ENCODE peak calls at places on chromosomes 6 and 20, in eight cellular contexts. One of them, this sample, is unnamed.

GRCh38 chr20:57361517-57361916 is 10.5 kb downstream of the RAE1 start:
- DNase-seq in fibroblast of lung: peak
- DNase-seq in COR-L47: no peak
- DNase-seq in EH: peak
- DNase-seq in effector memory CD8-positive, alpha-beta T cell: no peak
- DNase-seq in immature natural killer cell: no peak
- DNase-seq in activated T-helper 1 cell treated with anti-CD3 and anti-CD28 coated beads, Interleukin-2, amount 50 U/mL, for 16 hours: no peak
- DNase-seq in activated CD8-positive, alpha-beta memory T cell treated with anti-CD3 and anti-CD28 coated beads for 24 hours: no peak
- DNase-seq in this sample: no peak

GRCh38 chr6:6973721-6974120 is 134.0 kb upstream of the RREB1 start:
- DNase-seq in fibroblast of lung: no peak
- DNase-seq in COR-L47: no peak
- DNase-seq in EH: no peak
- DNase-seq in activated T-helper 1 cell treated with anti-CD3 and anti-CD28 coated beads, Interleukin-2, amount 50 U/mL, for 16 hours: no peak
- DNase-seq in effector memory CD8-positive, alpha-beta T cell: no peak
- DNase-seq in immature natural killer cell: no peak
- DNase-seq in activated CD8-positive, alpha-beta memory T cell treated with anti-CD3 and anti-CD28 coated beads for 24 hours: no peak
- DNase-seq in this sample: no peak

GRCh38 chr6:84528201-84528600 is 236.2 kb downstream of the TBX18 start:
- DNase-seq in immature natural killer cell: no peak
- DNase-seq in effector memory CD8-positive, alpha-beta T cell: no peak
- DNase-seq in EH: no peak
- DNase-seq in activated CD8-positive, alpha-beta memory T cell treated with anti-CD3 and anti-CD28 coated beads for 24 hours: no peak
- DNase-seq in COR-L47: no peak
- DNase-seq in activated T-helper 1 cell treated with anti-CD3 and anti-CD28 coated beads, Interleukin-2, amount 50 U/mL, for 16 hours: no peak
- DNase-seq in fibroblast of lung: no peak
- DNase-seq in this sample: no peak

GRCh38 chr6:13863699-13864155 is 49.4 kb upstream of the MCUR1 start:
- DNase-seq in EH: no peak
- DNase-seq in immature natural killer cell: no peak
- DNase-seq in activated T-helper 1 cell treated with anti-CD3 and anti-CD28 coated beads, Interleukin-2, amount 50 U/mL, for 16 hours: no peak
- DNase-seq in COR-L47: no peak
- DNase-seq in fibroblast of lung: no peak
- DNase-seq in effector memory CD8-positive, alpha-beta T cell: no peak
- DNase-seq in activated CD8-positive, alpha-beta memory T cell treated with anti-CD3 and anti-CD28 coated beads for 24 hours: no peak
- DNase-seq in this sample: peak

GRCh38 chr20:44068780-44069191 is 118.2 kb downstream of the JPH2 start:
- DNase-seq in activated T-helper 1 cell treated with anti-CD3 and anti-CD28 coated beads, Interleukin-2, amount 50 U/mL, for 16 hours: no peak
- DNase-seq in EH: no peak
- DNase-seq in activated CD8-positive, alpha-beta memory T cell treated with anti-CD3 and anti-CD28 coated beads for 24 hours: peak
- DNase-seq in COR-L47: no peak
- DNase-seq in effector memory CD8-positive, alpha-beta T cell: no peak
- DNase-seq in fibroblast of lung: no peak
- DNase-seq in immature natural killer cell: no peak
- DNase-seq in this sample: peak

GRCh38 chr20:32789896-32790750 is 27.9 kb downstream of the DNMT3B start:
- DNase-seq in COR-L47: peak
- DNase-seq in effector memory CD8-positive, alpha-beta T cell: peak
- DNase-seq in activated CD8-positive, alpha-beta memory T cell treated with anti-CD3 and anti-CD28 coated beads for 24 hours: peak
- DNase-seq in EH: peak
- DNase-seq in activated T-helper 1 cell treated with anti-CD3 and anti-CD28 coated beads, Interleukin-2, amount 50 U/mL, for 16 hours: peak
- DNase-seq in immature natural killer cell: peak
- DNase-seq in fibroblast of lung: peak
- DNase-seq in this sample: peak

GRCh38 chr6:39887692-39888450 is 46.4 kb downstream of the MOCS1 start:
- DNase-seq in activated T-helper 1 cell treated with anti-CD3 and anti-CD28 coated beads, Interleukin-2, amount 50 U/mL, for 16 hours: no peak
- DNase-seq in fibroblast of lung: peak
- DNase-seq in activated CD8-positive, alpha-beta memory T cell treated with anti-CD3 and anti-CD28 coated beads for 24 hours: no peak
- DNase-seq in immature natural killer cell: no peak
- DNase-seq in effector memory CD8-positive, alpha-beta T cell: no peak
- DNase-seq in EH: peak
- DNase-seq in COR-L47: no peak
- DNase-seq in this sample: peak

GRCh38 chr6:63452117-63452516 is 120.2 kb upstream of the LOC128125822 start:
- DNase-seq in immature natural killer cell: no peak
- DNase-seq in activated CD8-positive, alpha-beta memory T cell treated with anti-CD3 and anti-CD28 coated beads for 24 hours: no peak
- DNase-seq in fibroblast of lung: no peak
- DNase-seq in COR-L47: no peak
- DNase-seq in EH: no peak
- DNase-seq in effector memory CD8-positive, alpha-beta T cell: no peak
- DNase-seq in activated T-helper 1 cell treated with anti-CD3 and anti-CD28 coated beads, Interleukin-2, amount 50 U/mL, for 16 hours: no peak
- DNase-seq in this sample: no peak

GRCh38 chr6:28488916-28489365 is 26.7 kb downstream of the GPX6 start:
- DNase-seq in effector memory CD8-positive, alpha-beta T cell: no peak
- DNase-seq in immature natural killer cell: no peak
- DNase-seq in activated CD8-positive, alpha-beta memory T cell treated with anti-CD3 and anti-CD28 coated beads for 24 hours: peak
- DNase-seq in fibroblast of lung: peak
- DNase-seq in COR-L47: no peak
- DNase-seq in EH: peak
- DNase-seq in activated T-helper 1 cell treated with anti-CD3 and anti-CD28 coated beads, Interleukin-2, amount 50 U/mL, for 16 hours: no peak
- DNase-seq in this sample: no peak

GRCh38 chr6:157985378-157986155 is 3.9 kb downstream of the SYNJ2 start:
- DNase-seq in effector memory CD8-positive, alpha-beta T cell: no peak
- DNase-seq in fibroblast of lung: no peak
- DNase-seq in activated T-helper 1 cell treated with anti-CD3 and anti-CD28 coated beads, Interleukin-2, amount 50 U/mL, for 16 hours: no peak
- DNase-seq in immature natural killer cell: no peak
- DNase-seq in COR-L47: peak
- DNase-seq in EH: peak
- DNase-seq in activated CD8-positive, alpha-beta memory T cell treated with anti-CD3 and anti-CD28 coated beads for 24 hours: no peak
- DNase-seq in this sample: no peak

GRCh38 chr6:8014947-8015346 is 49.2 kb downstream of the BLOC1S5 start:
- DNase-seq in activated T-helper 1 cell treated with anti-CD3 and anti-CD28 coated beads, Interleukin-2, amount 50 U/mL, for 16 hours: no peak
- DNase-seq in effector memory CD8-positive, alpha-beta T cell: no peak
- DNase-seq in EH: no peak
- DNase-seq in fibroblast of lung: no peak
- DNase-seq in immature natural killer cell: no peak
- DNase-seq in activated CD8-positive, alpha-beta memory T cell treated with anti-CD3 and anti-CD28 coated beads for 24 hours: no peak
- DNase-seq in COR-L47: no peak
- DNase-seq in this sample: no peak

GRCh38 chr20:31845300-31845863 is at the start of gene FOXS1:
- DNase-seq in effector memory CD8-positive, alpha-beta T cell: no peak
- DNase-seq in immature natural killer cell: no peak
- DNase-seq in activated T-helper 1 cell treated with anti-CD3 and anti-CD28 coated beads, Interleukin-2, amount 50 U/mL, for 16 hours: no peak
- DNase-seq in EH: no peak
- DNase-seq in COR-L47: no peak
- DNase-seq in fibroblast of lung: no peak
- DNase-seq in activated CD8-positive, alpha-beta memory T cell treated with anti-CD3 and anti-CD28 coated beads for 24 hours: no peak
- DNase-seq in this sample: no peak

GRCh38 chr6:17998003-17998402 is 10.6 kb upstream of the KIF13A start:
- DNase-seq in activated CD8-positive, alpha-beta memory T cell treated with anti-CD3 and anti-CD28 coated beads for 24 hours: no peak
- DNase-seq in effector memory CD8-positive, alpha-beta T cell: no peak
- DNase-seq in immature natural killer cell: no peak
- DNase-seq in EH: no peak
- DNase-seq in activated T-helper 1 cell treated with anti-CD3 and anti-CD28 coated beads, Interleukin-2, amount 50 U/mL, for 16 hours: no peak
- DNase-seq in COR-L47: no peak
- DNase-seq in fibroblast of lung: no peak
- DNase-seq in this sample: no peak

GRCh38 chr6:77462359-77463307 is 658 bp downstream of the HTR1B start:
- DNase-seq in activated CD8-positive, alpha-beta memory T cell treated with anti-CD3 and anti-CD28 coated beads for 24 hours: no peak
- DNase-seq in effector memory CD8-positive, alpha-beta T cell: no peak
- DNase-seq in EH: peak
- DNase-seq in COR-L47: no peak
- DNase-seq in activated T-helper 1 cell treated with anti-CD3 and anti-CD28 coated beads, Interleukin-2, amount 50 U/mL, for 16 hours: no peak
- DNase-seq in immature natural killer cell: peak
- DNase-seq in fibroblast of lung: peak
- DNase-seq in this sample: no peak

GRCh38 chr20:49377326-49377725 is 99.5 kb upstream of the ZNFX1 start:
- DNase-seq in activated T-helper 1 cell treated with anti-CD3 and anti-CD28 coated beads, Interleukin-2, amount 50 U/mL, for 16 hours: no peak
- DNase-seq in COR-L47: no peak
- DNase-seq in EH: no peak
- DNase-seq in immature natural killer cell: no peak
- DNase-seq in effector memory CD8-positive, alpha-beta T cell: no peak
- DNase-seq in activated CD8-positive, alpha-beta memory T cell treated with anti-CD3 and anti-CD28 coated beads for 24 hours: no peak
- DNase-seq in fibroblast of lung: no peak
- DNase-seq in this sample: no peak

GRCh38 chr20:62284448-62284847 is 18.3 kb upstream of the ADRM1 start:
- DNase-seq in activated CD8-positive, alpha-beta memory T cell treated with anti-CD3 and anti-CD28 coated beads for 24 hours: no peak
- DNase-seq in effector memory CD8-positive, alpha-beta T cell: no peak
- DNase-seq in fibroblast of lung: no peak
- DNase-seq in COR-L47: no peak
- DNase-seq in activated T-helper 1 cell treated with anti-CD3 and anti-CD28 coated beads, Interleukin-2, amount 50 U/mL, for 16 hours: no peak
- DNase-seq in EH: no peak
- DNase-seq in immature natural killer cell: no peak
- DNase-seq in this sample: no peak

GRCh38 chr6:147285087-147285855 is 81.1 kb downstream of the STXBP5 start:
- DNase-seq in fibroblast of lung: peak
- DNase-seq in activated T-helper 1 cell treated with anti-CD3 and anti-CD28 coated beads, Interleukin-2, amount 50 U/mL, for 16 hours: no peak
- DNase-seq in activated CD8-positive, alpha-beta memory T cell treated with anti-CD3 and anti-CD28 coated beads for 24 hours: no peak
- DNase-seq in immature natural killer cell: peak
- DNase-seq in EH: peak
- DNase-seq in COR-L47: peak
- DNase-seq in effector memory CD8-positive, alpha-beta T cell: no peak
- DNase-seq in this sample: no peak